ENCODE peak calls at places on chromosomes 13 and 19, in seven cellular contexts. W, A, E, K, L, S and Q are unnamed samples. For H3K4me1, the result is how much of the 10 kb centered on the place peaks cover.

GRCh38 chr19:48807590-48808308 is 3.1 kb downstream of the BCAT2 start:
- DNase-seq in E (no peak), A (no peak), K (no peak), S (no peak), L (no peak), W (no peak), Q (no peak)

GRCh38 chr19:38559428-38560401 is 58.0 kb downstream of the MAP4K1 start:
- DNase-seq in K (no peak), S (peak), E (peak), L (no peak), W (no peak), A (no peak), Q (no peak)

GRCh38 chr13:50529154-50529882 is 314.2 kb downstream of the DLEU7 start:
- DNase-seq in S (peak), W (peak), K (no peak), L (peak), E (peak), A (peak), Q (no peak)

GRCh38 chr19:58001895-58002369 is 688 bp downstream of the ZNF606 start:
- DNase-seq in S (no peak), L (no peak), E (no peak), A (peak), K (no peak), W (no peak), Q (no peak)

GRCh38 chr13:33188093-33188882 is 97.3 kb downstream of the STARD13 start:
- DNase-seq in A (peak), S (no peak), L (no peak), E (no peak), K (no peak), W (no peak), Q (no peak)

GRCh38 chr13:88063741-88064140 is 392.6 kb downstream of the SLITRK5 start:
- DNase-seq in K (no peak), S (no peak), L (no peak), W (no peak), A (no peak), E (no peak), Q (no peak)

GRCh38 chr13:114135731-114136171 is 3.3 kb upstream of the RASA3 start:
- DNase-seq in K (no peak), W (peak), L (peak), E (no peak), A (no peak), S (no peak), Q (no peak)

GRCh38 chr19:4745986-4746385 is 22.3 kb upstream of the DPP9 start:
- DNase-seq in E (no peak), W (no peak), K (no peak), L (no peak), A (no peak), S (no peak), Q (no peak)

GRCh38 chr19:19371056-19371455 is 34.4 kb upstream of the GATAD2A start:
- DNase-seq in L (no peak), S (no peak), A (no peak), K (no peak), W (no peak), E (no peak), Q (no peak)

GRCh38 chr13:40164137-40164536 is 502.3 kb downstream of the FOXO1 start:
- DNase-seq in S (no peak), W (no peak), K (no peak), A (no peak), E (peak), L (no peak), Q (no peak)
- H3K4me1 ChIP-seq in S (under half), W (under half), K (under half), A (under half), E (under half), L (under half), Q (under half)

DNA sequence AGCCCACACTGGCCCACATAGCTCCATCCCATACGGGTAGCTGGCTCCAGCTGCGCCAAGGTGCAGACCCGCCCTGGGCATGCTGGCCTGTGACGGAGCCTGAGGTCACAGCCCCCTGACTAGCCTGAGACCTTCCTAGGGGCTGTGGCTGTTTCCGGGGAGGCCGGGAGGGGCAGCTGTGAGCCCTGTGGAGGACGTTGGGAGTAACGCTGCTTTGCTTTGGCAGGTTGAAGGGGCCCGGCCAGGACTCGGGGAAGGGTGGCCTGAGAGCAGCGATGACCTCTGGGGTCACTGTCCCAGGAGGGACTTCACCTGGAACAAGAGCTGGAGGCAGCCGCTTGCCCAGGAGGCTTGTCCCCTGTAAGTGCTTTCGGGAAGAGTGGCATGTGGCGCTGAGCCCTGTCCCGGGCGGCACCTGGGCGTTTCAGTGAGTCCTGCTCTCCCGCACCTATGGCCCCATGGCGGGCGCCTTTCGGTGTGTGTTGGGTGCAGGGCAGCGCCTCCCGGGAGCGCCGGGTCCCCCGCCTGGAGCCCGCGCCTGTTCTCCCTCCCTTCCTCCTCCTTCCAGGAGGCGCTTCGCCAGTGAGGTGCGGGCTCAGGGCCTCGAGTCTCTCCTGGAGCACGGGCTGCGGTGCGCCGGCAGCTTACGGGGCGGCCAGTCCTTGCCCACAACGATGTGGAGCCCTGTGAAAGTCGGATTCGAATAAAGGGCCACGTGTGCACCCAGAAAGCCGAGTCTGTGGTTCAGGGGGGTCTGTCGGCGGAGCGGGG is 1.1 kb upstream of the FAM174C start:
- DNase-seq in L (no peak), K (no peak), A (no peak), S (no peak), W (no peak), E (no peak), Q (no peak)
- H3K4me3 ChIP-seq in L (peak), K (peak), A (no peak), S (peak), W (no peak), E (peak), Q (peak)

GRCh38 chr19:47512948-47513319 is 1.9 kb downstream of the NAPA start:
- DNase-seq in K (no peak), L (no peak), A (no peak), E (no peak), W (no peak), S (no peak), Q (no peak)
- H3K4me1 ChIP-seq in K (under half), L (half or more), A (under half), E (under half), W (under half), S (half or more), Q (under half)

GRCh38 chr13:102825400-102825799 is 20.4 kb upstream of the ERCC5 start:
- DNase-seq in W (no peak), E (no peak), L (no peak), S (no peak), A (no peak), K (no peak), Q (no peak)
- H3K4me3 ChIP-seq in W (no peak), E (no peak), L (no peak), S (no peak), A (peak), K (no peak), Q (no peak)

GRCh38 chr19:10768369-10768768 is 50.5 kb downstream of the DNM2 start:
- DNase-seq in W (no peak), E (no peak), S (no peak), L (no peak), A (no peak), K (no peak), Q (no peak)
- H3K4me1 ChIP-seq in W (under half), E (under half), S (half or more), L (half or more), A (under half), K (under half), Q (under half)

DNA sequence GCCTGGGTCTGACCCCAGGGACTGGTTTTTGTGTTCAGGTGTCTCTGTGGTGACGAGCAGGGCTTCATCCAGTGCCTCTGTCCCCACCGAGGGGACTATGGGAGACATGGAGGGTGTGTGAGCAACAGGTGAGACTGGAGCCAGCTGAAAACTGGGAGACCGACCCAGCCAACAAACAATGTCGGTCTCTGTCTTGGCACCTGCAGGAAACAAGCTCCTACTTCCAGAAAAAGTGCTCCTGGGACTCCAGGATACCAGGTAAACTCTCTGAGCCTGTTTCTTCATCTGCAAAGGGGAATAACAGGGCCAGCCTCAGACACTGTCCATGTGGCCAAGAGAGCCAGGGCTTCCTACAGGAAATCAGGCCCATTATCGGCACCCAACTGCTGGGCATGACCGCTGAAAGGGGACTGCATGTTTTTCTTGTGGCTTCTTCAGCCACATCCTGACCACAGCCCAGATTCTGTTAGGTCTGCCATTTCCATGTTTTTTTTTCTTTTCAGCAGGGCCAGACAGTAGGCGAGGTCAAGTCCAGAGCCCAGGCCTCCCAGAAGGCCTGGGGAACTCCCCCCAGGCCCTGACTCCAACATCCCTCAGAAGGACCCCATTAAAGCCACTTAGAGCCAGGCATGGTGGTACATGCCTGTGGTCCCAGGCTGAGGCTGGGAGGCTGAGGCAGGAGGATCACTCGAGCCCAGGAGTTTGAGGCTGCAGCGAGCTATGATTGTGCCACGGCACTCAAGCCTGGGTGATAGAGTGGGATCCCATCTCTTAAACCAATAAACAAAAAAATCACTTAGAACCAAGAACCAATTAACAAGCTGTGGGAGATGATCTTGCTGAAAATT is 833 bp upstream of the BST2 start:
- DNase-seq in E (peak), W (no peak), K (no peak), S (no peak), L (no peak), A (no peak), Q (no peak)
- H3K4me3 ChIP-seq in E (no peak), W (no peak), K (peak), S (peak), L (peak), A (no peak), Q (no peak)

DNA sequence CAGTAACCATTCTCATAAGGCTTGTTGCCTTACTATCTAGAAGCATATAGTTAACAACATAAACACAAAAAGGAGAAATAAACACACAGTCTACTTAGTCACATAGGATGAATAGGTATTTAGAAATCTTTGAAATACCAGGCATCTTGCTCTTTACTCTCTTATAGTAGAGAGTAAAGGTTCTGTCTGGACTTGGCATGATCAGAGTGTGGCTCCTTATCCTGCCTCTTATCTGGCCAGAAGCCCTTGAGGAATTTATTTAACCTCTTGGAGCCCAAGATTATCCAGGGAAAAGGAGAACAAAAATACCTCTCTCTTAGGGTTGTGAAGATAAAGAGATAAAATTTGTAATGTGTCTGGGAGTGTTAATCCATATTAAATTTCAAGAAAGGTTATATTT is 100.2 kb upstream of the MBNL2 start:
- DNase-seq in E (peak), A (peak), K (no peak), L (no peak), W (no peak), S (no peak), Q (no peak)
- H3K4me1 ChIP-seq in E (half or more), A (under half), K (under half), L (under half), W (under half), S (under half), Q (under half)